ENCODE peak calls at places on chromosomes 11 and 22, in ten cellular contexts. K is CD4-positive, alpha-beta memory T cell; R is IMR-90; U is transverse colon; B is heart left ventricle; Q is prostate gland; M is pancreas; O is gastrocnemius medialis; L is SK-N-SH; P is body of pancreas. W is an unnamed sample.

GRCh38 chr11:2258501-2259465 is 11.6 kb downstream of the ASCL2 start:
- DNase-seq in P (no peak), O (no peak), M (no peak), Q (peak), L (no peak), R (no peak), K (no peak), B (peak), U (no peak), W (no peak)

GRCh38 chr11:116171271-116172140 is 601.3 kb downstream of the BUD13 start:
- DNase-seq in R (no peak), U (no peak), L (no peak), B (no peak), O (no peak), P (peak), Q (no peak), M (peak), K (no peak), W (no peak)

GRCh38 chr11:62707277-62707771 is at the start of the genes BSCL2 and GNG3:
- DNase-seq in R (no peak), B (no peak), K (no peak), O (no peak), L (peak), Q (no peak), P (no peak), M (peak), U (no peak), W (peak)

GRCh38 chr11:58060939-58061672 is 30.4 kb downstream of the OR6Q1 start:
- DNase-seq in O (no peak), R (peak), U (no peak), P (no peak), B (no peak), K (no peak), M (no peak), L (no peak), Q (no peak), W (no peak)

GRCh38 chr11:111426615-111427014 is 47.5 kb upstream of the POU2AF1 start:
- DNase-seq in Q (peak), P (no peak), K (no peak), L (no peak), B (no peak), U (no peak), R (no peak), M (no peak), O (no peak), W (no peak)

GRCh38 chr11:118338637-118339061 is 3.9 kb downstream of the CD3D start:
- DNase-seq in Q (no peak), P (peak), M (no peak), B (peak), L (no peak), K (peak), O (no peak), R (no peak), U (peak), W (no peak)

GRCh38 chr11:135004495-135004894 is 592.5 kb upstream of the B3GAT1 start:
- DNase-seq in B (no peak), Q (no peak), O (no peak), K (no peak), R (no peak), U (no peak), L (peak), P (no peak), M (no peak), W (no peak)

GRCh38 chr11:47078751-47079524 is 97.7 kb downstream of the ARFGAP2 start:
- DNase-seq in L (no peak), Q (no peak), B (no peak), R (peak), M (no peak), O (no peak), P (no peak), K (no peak), U (no peak), W (no peak)

GRCh38 chr11:36532908-36533601 is 23.0 kb upstream of the TRAF6 start:
- DNase-seq in B (no peak), M (no peak), K (no peak), P (no peak), O (no peak), L (peak), U (no peak), Q (no peak), R (no peak), W (no peak)

GRCh38 chr11:75324740-75325139 is 26.7 kb downstream of the ARRB1 start:
- DNase-seq in P (peak), O (no peak), R (no peak), B (no peak), M (peak), L (no peak), K (no peak), U (no peak), Q (no peak), W (no peak)

GRCh38 chr11:17725174-17725573 is 5.8 kb downstream of the MYOD1 start:
- DNase-seq in B (no peak), L (no peak), M (no peak), K (no peak), R (no peak), U (no peak), O (no peak), Q (no peak), P (no peak), W (no peak)

GRCh38 chr11:8339592-8340022 is 75.9 kb upstream of the LMO1 start:
- DNase-seq in L (no peak), P (no peak), K (no peak), R (no peak), O (no peak), U (no peak), B (no peak), Q (no peak), M (no peak), W (no peak)

GRCh38 chr11:65903068-65903481 is 2.9 kb upstream of the FOSL1 start:
- DNase-seq in Q (no peak), P (no peak), L (no peak), U (no peak), R (peak), M (no peak), K (no peak), O (no peak), B (no peak), W (no peak)

GRCh38 chr22:44658371-44658953 is 43.5 kb upstream of the PRR5 start:
- DNase-seq in Q (no peak), R (peak), U (peak), O (peak), B (no peak), K (no peak), P (no peak), M (no peak), L (peak), W (peak)

GRCh38 chr22:49948116-49948515 is 12.5 kb upstream of the PIM3 start:
- DNase-seq in U (peak), K (no peak), B (no peak), L (no peak), M (peak), Q (peak), R (no peak), P (peak), O (no peak), W (no peak)

GRCh38 chr11:1075341-1075911 is 752 bp downstream of the MUC2 start:
- DNase-seq in U (no peak), L (no peak), O (no peak), P (peak), Q (no peak), M (no peak), B (no peak), R (no peak), K (no peak), W (no peak)

GRCh38 chr11:6096417-6096816 is 11.1 kb upstream of the OR56B4 start:
- DNase-seq in Q (no peak), B (no peak), L (no peak), R (peak), O (no peak), K (no peak), P (no peak), U (no peak), M (no peak), W (no peak)

GRCh38 chr11:61683961-61684869 is 4.0 kb downstream of the DAGLA start:
- DNase-seq in O (no peak), B (no peak), Q (no peak), P (peak), U (no peak), K (peak), M (peak), R (peak), L (no peak), W (no peak)

GRCh38 chr11:19573666-19574065 is 139.0 kb upstream of the NAV2 start:
- DNase-seq in P (peak), M (no peak), Q (peak), R (no peak), K (no peak), O (no peak), B (peak), U (no peak), L (no peak), W (no peak)

GRCh38 chr11:113728814-113729213 is 22.7 kb upstream of the TMPRSS5 start:
- DNase-seq in M (no peak), O (no peak), U (no peak), L (no peak), K (no peak), Q (no peak), P (no peak), B (no peak), R (no peak), W (no peak)

GRCh38 chr11:73577496-73577917 is 20.4 kb downstream of the FAM168A start:
- DNase-seq in K (no peak), B (no peak), P (no peak), M (no peak), L (peak), U (no peak), R (peak), O (no peak), Q (no peak), W (no peak)

GRCh38 chr11:12066056-12066798 is 44.2 kb upstream of the MICAL2 start:
- DNase-seq in P (no peak), M (peak), U (peak), Q (peak), L (no peak), K (no peak), O (peak), B (no peak), R (peak), W (no peak)

GRCh38 chr11:101566626-101567025 is 17.2 kb downstream of the TRPC6 start:
- DNase-seq in M (no peak), R (no peak), P (no peak), L (no peak), U (no peak), O (no peak), B (no peak), K (no peak), Q (no peak), W (no peak)

GRCh38 chr11:101563166-101563565 is 20.6 kb downstream of the TRPC6 start:
- DNase-seq in R (no peak), L (no peak), Q (no peak), U (no peak), K (no peak), B (no peak), P (no peak), M (no peak), O (no peak), W (no peak)

GRCh38 chr11:101567086-101567485 is 16.7 kb downstream of the TRPC6 start:
- DNase-seq in L (no peak), R (no peak), K (no peak), O (no peak), P (no peak), B (no peak), U (no peak), Q (no peak), M (no peak), W (no peak)
- H3K27ac ChIP-seq in L (no peak), R (no peak), K (no peak), O (no peak), P (no peak), B (no peak), U (no peak), Q (no peak), M (no peak), W (no peak)

GRCh38 chr22:23140385-23140784 is 1.4 kb downstream of the RSPH14 start:
- DNase-seq in O (no peak), R (no peak), P (no peak), K (no peak), B (no peak), Q (no peak), M (no peak), L (no peak), U (no peak), W (no peak)
- H3K27ac ChIP-seq in O (no peak), R (no peak), P (no peak), K (no peak), B (no peak), Q (no peak), M (no peak), L (no peak), U (no peak), W (no peak)

GRCh38 chr22:37892566-37893338 is 13.3 kb upstream of the MICALL1 start:
- DNase-seq in R (no peak), L (no peak), Q (no peak), P (peak), U (no peak), B (peak), K (no peak), O (no peak), M (peak), W (peak)

GRCh38 chr22:37893583-37893983 is 12.5 kb upstream of the MICALL1 start:
- DNase-seq in M (peak), K (no peak), B (no peak), R (no peak), Q (no peak), O (no peak), L (no peak), U (no peak), P (peak), W (no peak)

GRCh38 chr22:37891926-37892325 is 14.2 kb upstream of the MICALL1 start:
- DNase-seq in P (no peak), O (no peak), R (no peak), K (no peak), Q (no peak), M (no peak), L (no peak), B (no peak), U (no peak), W (no peak)

GRCh38 chr22:37884420-37884819 is 21.7 kb upstream of the MICALL1 start:
- DNase-seq in M (no peak), Q (no peak), L (no peak), K (no peak), R (peak), B (no peak), U (no peak), O (no peak), P (no peak), W (no peak)

DNA sequence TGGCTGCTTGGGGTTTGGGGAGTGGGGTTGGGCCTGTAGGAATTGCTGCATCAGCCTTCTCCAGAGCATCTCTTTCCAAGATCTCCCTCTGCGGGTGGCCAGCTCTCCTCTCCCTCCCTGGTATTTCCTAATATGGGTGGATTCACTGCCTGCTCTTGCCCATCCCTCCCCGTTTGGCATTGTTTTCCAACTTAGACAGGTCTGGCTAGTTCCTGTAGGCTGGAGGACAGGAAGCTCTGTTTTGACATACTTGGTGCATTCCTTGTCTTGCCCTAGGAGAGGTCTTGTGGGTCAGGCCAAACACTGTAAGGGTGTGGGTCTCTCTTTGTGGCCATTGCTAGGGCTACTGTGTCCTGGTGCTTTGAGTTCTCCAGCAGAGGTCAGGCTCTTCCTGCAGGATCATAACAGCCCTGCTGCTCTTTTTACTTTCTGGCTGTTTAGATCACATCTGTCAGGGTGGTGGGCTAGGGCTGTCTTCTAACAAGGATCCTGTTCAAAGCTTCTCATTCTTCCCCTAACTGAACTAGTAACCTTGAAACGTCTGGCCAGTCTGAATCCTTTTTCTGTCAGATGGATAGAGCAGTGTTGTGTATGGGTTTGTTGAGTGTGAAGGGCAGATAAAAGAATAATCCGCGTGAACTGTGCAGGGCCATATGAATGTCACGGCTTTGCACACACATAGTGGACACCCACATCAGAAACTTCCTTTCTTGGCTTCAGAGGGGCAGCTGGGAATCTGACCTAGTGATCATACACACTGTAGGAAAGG is 18.3 kb upstream of the MICALL1 start:
- DNase-seq in P (no peak), B (no peak), L (no peak), O (peak), U (no peak), R (peak), K (no peak), Q (peak), M (no peak), W (no peak)
- H3K27ac ChIP-seq in P (no peak), B (peak), L (no peak), O (no peak), U (peak), R (peak), K (no peak), Q (peak), M (no peak), W (peak)

DNA sequence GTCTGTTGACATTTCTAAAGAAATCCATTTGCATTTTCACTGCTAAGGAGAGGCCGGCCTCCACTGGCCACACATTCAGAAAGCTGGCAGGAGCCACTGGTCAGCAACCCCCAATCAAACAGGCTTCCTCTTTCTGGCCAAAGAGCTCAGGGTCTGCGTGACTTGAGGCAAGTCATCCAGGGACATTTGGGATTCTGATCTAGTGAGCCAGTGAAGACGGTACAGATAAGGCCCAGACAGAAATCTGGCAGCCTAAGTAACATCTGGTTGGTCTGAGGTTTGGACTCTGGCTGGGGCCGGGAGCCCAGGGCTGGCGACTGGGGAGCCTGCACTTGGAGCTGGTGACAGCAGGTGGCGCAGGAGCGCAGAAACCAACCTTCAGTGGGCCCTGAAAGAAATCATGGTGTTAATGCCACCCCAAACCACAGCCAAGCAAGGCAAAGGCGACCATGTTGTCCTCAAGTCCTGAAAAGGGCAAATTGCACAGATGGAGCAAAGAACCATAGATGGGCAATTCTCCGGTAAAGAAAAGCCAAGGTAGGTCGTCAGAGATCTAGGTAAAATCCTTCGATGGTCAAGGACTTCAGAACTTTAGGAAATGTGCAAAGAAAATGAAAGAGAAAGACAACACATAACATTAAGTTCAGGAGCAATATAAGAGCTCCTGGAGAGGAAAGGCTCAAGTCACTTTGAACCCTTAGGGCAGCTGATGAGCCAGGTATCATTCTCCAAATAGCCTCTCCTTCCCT is 99.4 kb upstream of the BLID start:
- DNase-seq in M (peak), Q (peak), B (peak), P (peak), O (peak), U (peak), L (peak), K (no peak), R (peak), W (peak)
- H3K27ac ChIP-seq in M (no peak), Q (peak), B (peak), P (no peak), O (peak), U (no peak), L (peak), K (no peak), R (peak), W (peak)

DNA sequence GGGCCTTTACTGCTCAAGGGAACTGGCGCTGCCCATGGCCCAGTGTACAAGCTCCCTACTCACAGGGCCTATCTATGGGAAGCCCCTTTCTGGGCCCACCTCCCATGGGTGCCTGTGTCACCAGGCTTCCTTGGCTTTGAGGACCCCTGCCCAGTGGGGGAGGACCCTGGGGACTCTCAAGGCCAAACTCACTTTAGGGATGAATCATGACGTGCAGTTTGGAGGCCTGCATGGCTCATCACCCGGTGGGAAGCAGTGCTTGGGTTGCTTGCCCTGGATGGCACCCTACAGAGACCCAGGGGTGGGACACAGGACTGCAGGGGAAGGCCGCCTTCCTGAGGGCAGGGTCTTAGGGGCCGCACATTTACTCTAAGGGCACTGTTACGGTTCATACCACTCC is 16.5 kb downstream of the KCTD21 start:
- DNase-seq in L (no peak), U (no peak), R (no peak), M (no peak), Q (no peak), O (no peak), P (no peak), B (no peak), K (no peak), W (no peak)
- H3K27ac ChIP-seq in L (no peak), U (no peak), R (no peak), M (no peak), Q (no peak), O (no peak), P (no peak), B (no peak), K (no peak), W (no peak)

GRCh38 chr22:36776722-36777121 is 803 bp upstream of the IFT27 start:
- DNase-seq in P (no peak), L (no peak), M (no peak), Q (no peak), K (peak), U (no peak), B (no peak), O (no peak), R (no peak), W (no peak)
- H3K27ac ChIP-seq in P (no peak), L (peak), M (no peak), Q (peak), K (peak), U (peak), B (peak), O (peak), R (no peak), W (peak)